ENCODE peak calls at places on chromosomes 6 and 20, in four cellular contexts. H is mesendoderm, C is IMR-90, O is H9. X is an unnamed sample.

GRCh38 chr6:41374618-41375590 is 39.5 kb downstream of the NCR2 start:
- DNase-seq in H (peak), C (no peak), O (peak), X (no peak)

GRCh38 chr6:10138917-10139316 is 276.0 kb downstream of the TFAP2A start:
- DNase-seq in H (no peak), C (peak), O (no peak), X (no peak)

GRCh38 chr6:14499804-14500203 is 382.2 kb downstream of the CD83 start:
- DNase-seq in H (peak), C (peak), O (no peak), X (no peak)

GRCh38 chr6:17086469-17086868 is 15.4 kb upstream of the STMND1 start:
- DNase-seq in H (peak), C (peak), O (peak), X (no peak)

GRCh38 chr20:17856024-17856564 is 112.5 kb downstream of the SNX5 start:
- DNase-seq in H (no peak), C (peak), O (no peak), X (no peak)

GRCh38 chr6:79170915-79171314 is 63.6 kb downstream of the HMGN3 start:
- DNase-seq in H (peak), C (peak), O (no peak), X (no peak)

GRCh38 chr6:11007715-11008608 is 36.1 kb downstream of the ELOVL2 start:
- DNase-seq in H (peak), C (peak), O (no peak), X (no peak)

GRCh38 chr6:70549327-70549726 is 17.4 kb upstream of the SDHAF4 start:
- DNase-seq in H (no peak), C (peak), O (no peak), X (no peak)

DNA sequence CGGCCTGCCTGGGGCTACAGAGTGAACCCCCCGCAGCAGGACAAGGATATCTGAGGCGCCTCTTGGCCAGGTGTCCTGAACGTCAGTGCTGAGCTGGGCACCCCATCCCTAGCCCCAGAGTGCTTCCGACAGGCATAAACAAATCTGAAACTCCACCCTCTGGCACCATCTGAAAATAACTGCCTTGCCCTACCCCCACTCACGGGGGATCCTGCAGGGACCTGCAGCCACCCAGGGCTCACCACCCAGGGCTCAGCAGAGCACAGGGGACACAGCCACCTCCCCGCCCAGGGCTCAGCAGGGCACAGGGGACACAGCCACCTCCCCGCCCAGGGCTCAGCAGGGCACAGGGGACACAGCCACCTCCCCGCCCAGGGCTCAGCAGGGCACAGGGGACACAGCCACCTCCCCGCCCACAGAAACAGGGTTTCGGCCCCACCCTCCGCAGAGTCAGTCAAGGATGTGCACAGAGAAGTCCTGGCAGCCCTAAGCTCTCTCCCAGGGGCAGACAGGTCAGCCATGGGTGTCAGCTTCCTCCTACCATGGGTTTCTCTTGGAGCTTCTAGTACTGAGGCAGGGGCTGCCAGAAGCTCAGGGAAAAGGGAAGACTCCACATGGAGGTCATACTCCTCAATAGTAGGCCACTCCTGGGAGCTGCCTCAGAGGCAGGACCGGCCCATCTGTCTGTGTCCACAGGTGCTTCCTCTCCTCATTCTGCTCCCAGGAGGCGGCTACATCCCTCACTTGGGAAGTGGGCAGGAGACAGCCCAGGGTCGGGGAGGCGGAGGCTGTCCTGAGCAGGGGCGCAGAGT is 4.6 kb downstream of the UCKL1 start:
- DNase-seq in H (no peak), C (no peak), O (no peak), X (no peak)
- H3K4ac ChIP-seq in H (no peak), C (no peak), O (no peak), X (peak)

GRCh38 chr20:61434361-61434781 is 182.3 kb downstream of the CDH4 start:
- DNase-seq in H (peak), C (peak), O (no peak), X (peak)
- H3K4ac ChIP-seq in H (peak), C (no peak), O (no peak), X (no peak)

DNA sequence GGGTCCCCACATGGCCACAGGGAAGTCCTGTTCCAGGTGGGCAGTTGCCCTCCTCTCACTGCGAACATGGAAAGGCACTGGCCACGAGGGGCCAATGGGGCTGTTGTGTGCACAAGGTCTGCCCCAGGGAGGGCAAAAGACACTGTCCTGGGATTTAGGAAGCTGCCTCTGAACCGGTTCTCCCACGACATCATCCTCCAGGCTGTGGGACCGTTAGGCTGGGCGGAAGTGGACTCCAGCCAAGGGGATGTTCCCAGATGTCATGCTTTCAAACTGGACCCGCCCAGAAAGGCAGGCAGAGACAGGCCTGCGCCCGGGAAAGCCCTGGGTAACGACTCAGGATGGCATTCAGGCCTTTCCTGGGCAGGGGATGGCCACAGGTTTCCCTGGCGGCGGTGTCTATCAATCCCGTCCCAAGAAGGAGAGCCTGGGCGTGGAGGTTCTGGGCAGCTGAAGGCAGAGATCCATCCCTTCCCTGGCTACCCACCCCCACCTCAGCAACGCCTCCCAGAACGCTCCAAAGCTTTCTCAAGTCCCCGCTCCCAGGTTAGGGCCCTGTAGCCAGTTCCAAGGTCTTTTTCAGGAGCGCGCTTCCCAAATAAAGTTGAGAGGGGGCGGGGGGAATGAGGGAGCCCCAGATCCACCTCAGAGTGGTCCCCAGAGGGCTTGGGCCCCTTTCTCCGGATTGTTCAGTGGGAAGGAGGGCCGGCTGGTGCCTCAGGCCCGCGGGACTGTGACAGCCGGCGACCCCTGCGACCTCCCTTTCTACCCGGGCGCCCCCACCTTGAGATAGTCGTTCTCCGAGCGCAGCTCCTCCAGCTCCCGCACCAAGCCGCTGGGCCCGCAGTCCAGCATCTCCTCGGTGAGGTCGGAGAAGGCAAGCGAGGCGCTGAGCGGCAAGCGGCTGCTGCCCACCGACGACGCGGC is 13.8 kb upstream of the TLDC2 start:
- DNase-seq in H (peak), C (peak), O (peak), X (no peak)
- H3K4ac ChIP-seq in H (peak), C (peak), O (no peak), X (no peak)

DNA sequence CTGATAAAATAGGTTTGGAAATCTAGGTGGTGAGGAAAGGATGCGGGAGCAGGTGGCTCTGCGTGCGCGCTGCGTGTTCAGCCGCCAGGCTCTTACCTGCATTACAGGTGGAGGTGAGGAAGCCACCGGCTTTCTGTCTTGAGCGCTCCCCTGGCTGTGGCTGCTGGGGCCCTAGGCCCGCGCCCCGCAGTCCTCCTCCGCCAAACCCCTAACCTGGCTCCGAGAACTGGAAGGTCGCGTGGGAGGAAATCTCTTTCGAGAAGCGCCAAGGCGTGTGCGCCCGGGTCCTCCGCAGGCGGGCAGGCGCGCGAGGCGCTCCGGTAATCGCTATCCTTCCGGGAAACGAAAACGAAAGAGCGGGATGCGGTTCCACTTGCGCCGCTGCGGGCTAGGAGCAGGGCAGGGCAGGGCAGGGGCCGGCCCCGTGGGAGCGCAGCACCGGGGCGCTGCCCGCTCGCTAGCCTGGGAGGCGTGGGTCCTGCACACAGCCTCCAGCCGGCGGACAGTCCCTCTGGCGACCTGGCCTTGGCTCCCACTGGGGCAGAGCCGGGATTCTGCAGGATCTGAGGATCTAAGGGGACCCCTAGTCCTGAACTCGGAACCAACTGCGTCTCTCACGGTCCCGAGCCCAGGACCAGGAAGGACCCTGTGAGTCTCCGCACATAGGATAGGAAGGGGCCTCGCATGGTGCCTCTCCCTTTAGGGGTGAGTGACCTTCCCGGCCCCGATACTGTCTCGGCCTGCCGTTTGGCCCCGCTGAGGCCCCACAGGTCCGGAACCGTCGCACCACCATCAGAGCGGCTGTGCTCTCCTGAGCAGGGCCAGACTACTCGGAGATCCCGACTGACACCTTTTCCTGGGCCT is at the start of gene ETV7:
- DNase-seq in H (no peak), C (peak), O (peak), X (no peak)
- H3K4ac ChIP-seq in H (no peak), C (peak), O (no peak), X (no peak)

GRCh38 chr6:107228754-107229153 is 113.4 kb upstream of the BEND3 start:
- DNase-seq in H (no peak), C (no peak), O (no peak), X (no peak)

GRCh38 chr6:107230448-107230847 is 115.1 kb upstream of the BEND3 start:
- DNase-seq in H (no peak), C (no peak), O (no peak), X (no peak)

GRCh38 chr6:107230024-107230423 is 114.7 kb upstream of the BEND3 start:
- DNase-seq in H (no peak), C (no peak), O (no peak), X (no peak)

GRCh38 chr6:107235007-107235406 is 119.7 kb upstream of the BEND3 start:
- DNase-seq in H (no peak), C (no peak), O (no peak), X (no peak)

DNA sequence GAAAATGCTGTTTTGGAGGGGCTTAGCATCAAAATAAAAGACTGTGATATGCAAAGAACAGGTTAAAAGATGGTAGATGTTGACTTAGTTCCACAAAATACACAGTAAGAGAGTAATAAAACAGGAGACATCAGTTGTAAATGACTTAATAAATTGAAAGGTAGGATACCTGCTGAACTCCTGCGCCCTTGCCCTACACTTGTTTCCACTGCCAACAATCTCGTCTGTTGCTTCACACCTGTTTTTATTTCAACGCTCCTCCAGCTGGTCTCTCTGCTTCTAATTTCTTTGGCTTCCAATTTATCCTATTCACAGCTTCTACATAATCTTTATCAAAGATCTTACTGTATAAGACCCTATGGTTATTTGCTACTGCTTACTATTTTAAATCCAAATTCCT is 115.9 kb upstream of the BEND3 start:
- DNase-seq in H (no peak), C (no peak), O (no peak), X (no peak)
- H3K4ac ChIP-seq in H (no peak), C (no peak), O (no peak), X (no peak)

DNA sequence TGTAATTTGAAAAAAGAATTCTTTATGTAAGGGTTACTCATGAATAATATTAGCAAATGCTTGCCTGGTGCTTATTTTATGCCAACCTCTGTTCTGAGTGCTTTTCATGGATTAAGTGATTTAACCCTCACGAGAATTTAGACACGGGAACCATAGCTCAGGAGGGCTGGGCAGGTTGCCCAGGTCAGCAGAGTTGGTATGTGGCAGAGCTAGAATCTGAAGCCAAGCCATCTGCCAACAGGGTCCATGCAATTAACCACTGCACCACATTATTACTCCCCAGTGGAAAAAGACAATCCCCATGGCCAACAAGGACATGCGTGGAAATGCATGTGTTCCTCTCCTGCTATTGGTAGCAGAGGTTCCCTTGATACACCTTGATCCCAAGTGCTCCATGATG is 345.6 kb downstream of the CDC5L start:
- DNase-seq in H (no peak), C (no peak), O (no peak), X (no peak)
- H3K4ac ChIP-seq in H (no peak), C (no peak), O (no peak), X (no peak)

DNA sequence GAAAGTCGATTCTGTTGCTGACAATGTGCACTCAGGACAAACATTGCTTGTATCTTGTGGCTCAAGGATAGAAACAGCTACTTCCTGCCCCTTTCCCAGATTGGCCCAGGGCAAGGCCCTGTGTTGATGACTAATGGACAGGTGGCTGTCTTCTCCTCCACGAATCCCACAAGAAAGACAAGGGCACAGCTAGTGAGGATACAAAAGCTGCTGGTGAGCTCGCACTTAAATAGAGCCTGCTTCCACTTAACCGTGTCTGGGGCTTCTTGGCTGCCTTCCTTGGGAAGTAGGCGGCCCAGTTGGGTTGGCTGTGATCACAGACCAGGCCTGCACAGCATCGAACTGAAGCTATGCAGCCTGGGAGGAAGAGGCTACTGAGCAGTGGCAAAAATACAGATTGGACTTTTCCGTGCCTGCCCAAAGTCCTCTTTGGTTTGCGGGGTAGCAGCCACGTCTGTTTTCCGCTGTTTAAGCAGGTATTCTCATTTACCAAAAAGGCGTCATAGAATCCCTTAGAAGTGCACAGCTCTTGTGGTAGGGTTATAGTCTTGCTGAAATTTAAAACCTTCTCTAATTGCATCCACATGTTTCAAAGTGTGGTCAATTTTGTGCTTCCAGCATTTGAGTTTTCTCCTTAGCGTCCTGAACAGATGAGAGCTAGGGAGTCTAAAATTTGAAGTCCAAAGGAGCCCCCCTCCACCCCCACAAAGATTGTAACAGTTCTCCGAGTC is 23.1 kb upstream of the NAA20 start:
- DNase-seq in H (peak), C (peak), O (no peak), X (no peak)
- H3K4ac ChIP-seq in H (no peak), C (peak), O (no peak), X (no peak)

GRCh38 chr20:50067018-50067417 is 45.9 kb downstream of the UBE2V1 start:
- DNase-seq in H (no peak), C (no peak), O (no peak), X (no peak)

GRCh38 chr20:50066161-50066834 is 46.7 kb downstream of the UBE2V1 start:
- DNase-seq in H (no peak), C (no peak), O (no peak), X (no peak)

GRCh38 chr20:50070361-50070760 is 42.6 kb downstream of the UBE2V1 start:
- DNase-seq in H (peak), C (no peak), O (no peak), X (no peak)

GRCh38 chr20:50067461-50067860 is 45.5 kb downstream of the UBE2V1 start:
- DNase-seq in H (no peak), C (no peak), O (no peak), X (no peak)

GRCh38 chr20:50068041-50068651 is 44.8 kb downstream of the UBE2V1 start:
- DNase-seq in H (no peak), C (no peak), O (no peak), X (no peak)
- H3K4ac ChIP-seq in H (no peak), C (peak), O (no peak), X (no peak)

X was measured in neuronal stem cell.